ENCODE peak calls at places on chromosomes 16 and 17, in eight cellular contexts. One of them, this sample, is unnamed.

GRCh38 chr17:3695723-3696411 is at the start of gene P2RX5:
- DNase-seq in tibial nerve: no peak
- DNase-seq in fibroblast of lung: peak; percentile 21
- DNase-seq in cardiac muscle cell: peak; percentile 13
- DNase-seq in small intestine: peak; percentile 34
- DNase-seq in psoas muscle: peak; percentile 74
- DNase-seq in thoracic aorta: no peak
- DNase-seq in GM23248: peak; percentile 54
- DNase-seq in this sample: peak; percentile 43

GRCh38 chr16:11501583-11502138 is 85.1 kb downstream of the LITAF start:
- DNase-seq in tibial nerve: no peak
- DNase-seq in fibroblast of lung: no peak
- DNase-seq in cardiac muscle cell: no peak
- DNase-seq in small intestine: no peak
- DNase-seq in psoas muscle: peak; percentile 23
- DNase-seq in thoracic aorta: no peak
- DNase-seq in GM23248: no peak
- DNase-seq in this sample: no peak

GRCh38 chr17:37502009-37502936 is 12.6 kb downstream of the DUSP14 start:
- DNase-seq in tibial nerve: no peak
- DNase-seq in fibroblast of lung: no peak
- DNase-seq in cardiac muscle cell: no peak
- DNase-seq in small intestine: no peak
- DNase-seq in psoas muscle: no peak
- DNase-seq in thoracic aorta: no peak
- DNase-seq in GM23248: no peak
- DNase-seq in this sample: no peak

GRCh38 chr16:19636436-19637267 is 81.1 kb downstream of the VPS35L start:
- DNase-seq in tibial nerve: no peak
- DNase-seq in fibroblast of lung: no peak
- DNase-seq in cardiac muscle cell: no peak
- DNase-seq in small intestine: no peak
- DNase-seq in psoas muscle: no peak
- DNase-seq in thoracic aorta: no peak
- DNase-seq in GM23248: no peak
- DNase-seq in this sample: no peak

GRCh38 chr17:12242390-12242954 is 221.8 kb downstream of the MAP2K4 start:
- DNase-seq in tibial nerve: no peak
- DNase-seq in fibroblast of lung: no peak
- DNase-seq in cardiac muscle cell: no peak
- DNase-seq in small intestine: no peak
- DNase-seq in psoas muscle: no peak
- DNase-seq in thoracic aorta: no peak
- DNase-seq in GM23248: no peak
- DNase-seq in this sample: no peak

GRCh38 chr16:49366669-49367068 is 6.9 kb upstream of the C16orf78 start:
- DNase-seq in tibial nerve: no peak
- DNase-seq in fibroblast of lung: no peak
- DNase-seq in cardiac muscle cell: no peak
- DNase-seq in small intestine: no peak
- DNase-seq in psoas muscle: no peak
- DNase-seq in thoracic aorta: no peak
- DNase-seq in GM23248: no peak
- DNase-seq in this sample: no peak

GRCh38 chr17:8894673-8895578 is 27.5 kb upstream of the PIK3R6 start:
- DNase-seq in tibial nerve: peak; percentile 70
- DNase-seq in fibroblast of lung: peak; percentile 59
- DNase-seq in cardiac muscle cell: peak; percentile 82
- DNase-seq in small intestine: peak; percentile 60
- DNase-seq in psoas muscle: no peak
- DNase-seq in thoracic aorta: no peak
- DNase-seq in GM23248: peak; percentile 85
- DNase-seq in this sample: peak; percentile 49

GRCh38 chr17:47990962-47991731 is 20.2 kb downstream of the CDK5RAP3 start:
- DNase-seq in tibial nerve: no peak
- DNase-seq in fibroblast of lung: no peak
- DNase-seq in cardiac muscle cell: no peak
- DNase-seq in small intestine: no peak
- DNase-seq in psoas muscle: no peak
- DNase-seq in thoracic aorta: no peak
- DNase-seq in GM23248: peak; percentile 23
- DNase-seq in this sample: no peak

GRCh38 chr16:3998793-3999478 is 117.3 kb downstream of the ADCY9 start:
- DNase-seq in tibial nerve: peak; percentile 15
- DNase-seq in fibroblast of lung: peak; percentile 79
- DNase-seq in cardiac muscle cell: peak; percentile 73
- DNase-seq in small intestine: no peak
- DNase-seq in psoas muscle: peak; percentile 67
- DNase-seq in thoracic aorta: no peak
- DNase-seq in GM23248: peak; percentile 86
- DNase-seq in this sample: no peak

GRCh38 chr17:78362671-78363070 is 2.8 kb upstream of the SOCS3 start:
- DNase-seq in tibial nerve: no peak
- DNase-seq in fibroblast of lung: no peak
- DNase-seq in cardiac muscle cell: no peak
- DNase-seq in small intestine: no peak
- DNase-seq in psoas muscle: no peak
- DNase-seq in thoracic aorta: no peak
- DNase-seq in GM23248: no peak
- DNase-seq in this sample: no peak

DNA sequence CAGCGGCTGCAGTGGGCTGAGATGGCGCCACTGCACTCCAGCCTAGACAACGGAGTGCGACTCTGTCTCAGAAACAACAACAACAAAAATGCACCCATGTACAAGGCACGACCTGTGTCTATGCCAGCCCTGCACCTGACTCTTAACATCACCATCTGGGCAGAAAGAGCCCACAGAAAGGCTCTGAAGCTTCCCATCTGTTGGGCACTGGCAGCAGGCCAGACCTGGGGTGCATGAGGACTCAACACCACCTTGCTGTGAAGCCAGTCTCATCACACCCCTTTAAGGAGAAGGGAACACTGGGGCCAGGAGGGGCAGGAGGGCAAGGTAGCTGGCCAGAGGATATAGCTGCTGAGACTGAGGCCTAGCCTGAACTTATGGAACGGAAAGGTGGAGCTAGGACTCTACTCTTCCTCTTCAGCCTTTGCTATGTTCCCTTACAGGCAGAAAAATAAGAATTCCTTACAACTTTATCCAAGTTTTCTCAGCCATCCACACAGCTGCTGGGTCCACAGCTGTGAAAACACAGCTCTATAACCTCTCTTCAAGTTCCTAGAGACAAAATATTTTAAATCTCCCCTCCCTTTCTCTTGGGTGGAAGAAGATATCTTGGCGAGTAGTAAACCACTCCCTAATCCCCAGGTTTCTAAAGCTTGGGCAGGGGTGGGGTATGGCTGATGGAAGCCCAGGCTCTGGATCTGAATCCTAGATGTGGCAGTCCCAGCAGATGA is 2.8 kb downstream of the ELOB start:
- DNase-seq in tibial nerve: no peak
- DNase-seq in fibroblast of lung: no peak
- DNase-seq in cardiac muscle cell: no peak
- DNase-seq in small intestine: no peak
- DNase-seq in psoas muscle: peak; percentile 50
- DNase-seq in thoracic aorta: no peak
- DNase-seq in GM23248: no peak
- DNase-seq in this sample: no peak
- H3K27ac ChIP-seq in tibial nerve: peak overlapping the region; percentile 100
- H3K27ac ChIP-seq in fibroblast of lung: peak overlapping the region; percentile 6
- H3K27ac ChIP-seq in cardiac muscle cell: no peak overlapping the region
- H3K27ac ChIP-seq in small intestine: no peak overlapping the region
- H3K27ac ChIP-seq in psoas muscle: no peak overlapping the region
- H3K27ac ChIP-seq in thoracic aorta: no peak overlapping the region
- H3K27ac ChIP-seq in GM23248: peak overlapping the region; percentile 61
- H3K27ac ChIP-seq in this sample: peak overlapping the region; percentile 31

GRCh38 chr17:58380207-58381123 is 28.5 kb upstream of the SUPT4H1 start:
- DNase-seq in tibial nerve: no peak
- DNase-seq in fibroblast of lung: no peak
- DNase-seq in cardiac muscle cell: no peak
- DNase-seq in small intestine: no peak
- DNase-seq in psoas muscle: no peak
- DNase-seq in thoracic aorta: no peak
- DNase-seq in GM23248: no peak
- DNase-seq in this sample: no peak
- H3K4me1 ChIP-seq in tibial nerve: no peaks in the 10 kb centered on the region
- H3K4me1 ChIP-seq in fibroblast of lung: no peaks in the 10 kb centered on the region
- H3K4me1 ChIP-seq in cardiac muscle cell: peaks cover 8% of the 10 kb centered on the region
- H3K4me1 ChIP-seq in small intestine: peaks cover 15% of the 10 kb centered on the region
- H3K4me1 ChIP-seq in psoas muscle: no peaks in the 10 kb centered on the region
- H3K4me1 ChIP-seq in thoracic aorta: no peaks in the 10 kb centered on the region
- H3K4me1 ChIP-seq in GM23248: no peaks in the 10 kb centered on the region
- H3K4me1 ChIP-seq in this sample: peaks cover 36% of the 10 kb centered on the region

GRCh38 chr17:81666092-81666341 is 388 bp downstream of the OXLD1 start:
- DNase-seq in tibial nerve: no peak
- DNase-seq in fibroblast of lung: no peak
- DNase-seq in cardiac muscle cell: no peak
- DNase-seq in small intestine: no peak
- DNase-seq in psoas muscle: no peak
- DNase-seq in thoracic aorta: no peak
- DNase-seq in GM23248: peak; percentile 53
- DNase-seq in this sample: no peak

GRCh38 chr17:81664051-81664470 is 2.3 kb downstream of the OXLD1 start:
- DNase-seq in tibial nerve: no peak
- DNase-seq in fibroblast of lung: no peak
- DNase-seq in cardiac muscle cell: no peak
- DNase-seq in small intestine: no peak
- DNase-seq in psoas muscle: no peak
- DNase-seq in thoracic aorta: no peak
- DNase-seq in GM23248: no peak
- DNase-seq in this sample: no peak

GRCh38 chr17:81667754-81668153 is 1.2 kb downstream of the CCDC137 start:
- DNase-seq in tibial nerve: no peak
- DNase-seq in fibroblast of lung: no peak
- DNase-seq in cardiac muscle cell: no peak
- DNase-seq in small intestine: no peak
- DNase-seq in psoas muscle: no peak
- DNase-seq in thoracic aorta: no peak
- DNase-seq in GM23248: peak; percentile 19
- DNase-seq in this sample: no peak

GRCh38 chr17:81666342-81667191 is at the start of the genes CCDC137 and OXLD1:
- DNase-seq in tibial nerve: peak; percentile 90
- DNase-seq in fibroblast of lung: peak; percentile 97
- DNase-seq in cardiac muscle cell: peak; percentile 98
- DNase-seq in small intestine: peak; percentile 94
- DNase-seq in psoas muscle: peak; percentile 98
- DNase-seq in thoracic aorta: peak; percentile 83
- DNase-seq in GM23248: peak; percentile 99
- DNase-seq in this sample: peak; percentile 90

DNA sequence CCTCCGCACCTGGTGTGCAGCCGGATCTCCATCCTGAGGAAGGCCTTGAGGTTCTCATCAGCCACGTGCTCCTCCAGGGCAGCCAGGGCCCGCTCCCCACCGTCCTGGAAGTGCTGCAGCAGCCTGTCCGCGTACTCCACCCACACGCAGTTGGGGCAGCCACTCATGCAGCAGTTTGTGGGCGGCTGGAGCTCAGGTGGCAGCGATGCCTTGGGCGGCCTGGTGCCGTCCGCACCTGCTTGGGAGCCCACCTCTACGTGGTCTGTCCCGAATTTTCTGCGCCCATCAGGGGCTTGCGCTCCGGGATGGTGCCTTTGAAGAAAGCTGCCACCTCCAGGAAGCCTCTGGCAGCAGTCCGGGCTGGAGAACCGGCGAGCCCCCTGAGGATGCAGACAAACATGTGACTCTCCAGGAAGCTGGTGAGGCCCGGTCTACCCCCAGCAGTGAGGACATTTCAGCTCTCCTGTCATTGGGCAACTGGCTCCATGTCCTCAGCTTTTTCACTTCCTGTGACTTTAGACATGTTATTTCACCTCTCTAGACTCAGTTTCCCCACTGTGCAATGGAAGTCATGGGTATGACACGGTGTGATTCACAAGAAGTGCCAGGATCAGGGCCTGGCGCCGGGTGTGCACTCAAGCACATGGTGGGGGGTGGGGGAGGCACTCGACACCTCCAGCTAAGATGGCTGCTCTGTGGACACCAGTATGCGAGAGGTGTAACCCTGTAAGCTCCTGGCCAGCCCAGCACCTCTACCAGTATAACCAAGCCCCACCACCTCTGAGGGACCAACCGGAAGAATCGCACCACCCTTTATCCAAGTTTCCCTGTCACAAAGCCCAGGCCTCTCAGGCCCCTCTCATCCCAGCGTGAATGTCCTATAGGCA is 957 bp downstream of the OXLD1 start:
- DNase-seq in tibial nerve: no peak
- DNase-seq in fibroblast of lung: peak; percentile 21
- DNase-seq in cardiac muscle cell: peak; percentile 30
- DNase-seq in small intestine: no peak
- DNase-seq in psoas muscle: no peak
- DNase-seq in thoracic aorta: no peak
- DNase-seq in GM23248: peak; percentile 63
- DNase-seq in this sample: peak; percentile 33
- H3K27ac ChIP-seq in tibial nerve: peak overlapping the region; percentile 93
- H3K27ac ChIP-seq in fibroblast of lung: peak overlapping the region; percentile 90
- H3K27ac ChIP-seq in cardiac muscle cell: peak overlapping the region; percentile 71
- H3K27ac ChIP-seq in small intestine: no peak overlapping the region
- H3K27ac ChIP-seq in psoas muscle: peak overlapping the region; percentile 90
- H3K27ac ChIP-seq in thoracic aorta: peak overlapping the region; percentile 89
- H3K27ac ChIP-seq in GM23248: peak overlapping the region; percentile 45
- H3K27ac ChIP-seq in this sample: peak overlapping the region; percentile 93

GRCh38 chr16:27242398-27242797 is 26.2 kb downstream of the NSMCE1 start:
- DNase-seq in tibial nerve: no peak
- DNase-seq in fibroblast of lung: no peak
- DNase-seq in cardiac muscle cell: no peak
- DNase-seq in small intestine: no peak
- DNase-seq in psoas muscle: no peak
- DNase-seq in thoracic aorta: no peak
- DNase-seq in GM23248: no peak
- DNase-seq in this sample: no peak

GRCh38 chr16:27243725-27244362 is 24.7 kb downstream of the NSMCE1 start:
- DNase-seq in tibial nerve: no peak
- DNase-seq in fibroblast of lung: no peak
- DNase-seq in cardiac muscle cell: no peak
- DNase-seq in small intestine: no peak
- DNase-seq in psoas muscle: no peak
- DNase-seq in thoracic aorta: no peak
- DNase-seq in GM23248: no peak
- DNase-seq in this sample: no peak

GRCh38 chr16:27245276-27246231 is 23.0 kb downstream of the NSMCE1 start:
- DNase-seq in tibial nerve: no peak
- DNase-seq in fibroblast of lung: peak; percentile 97
- DNase-seq in cardiac muscle cell: peak; percentile 85
- DNase-seq in small intestine: no peak
- DNase-seq in psoas muscle: peak; percentile 82
- DNase-seq in thoracic aorta: no peak
- DNase-seq in GM23248: peak; percentile 93
- DNase-seq in this sample: no peak

GRCh38 chr16:27242868-27243590 is 25.5 kb downstream of the NSMCE1 start:
- DNase-seq in tibial nerve: no peak
- DNase-seq in fibroblast of lung: peak; percentile 94
- DNase-seq in cardiac muscle cell: peak; percentile 86
- DNase-seq in small intestine: no peak
- DNase-seq in psoas muscle: peak; percentile 56
- DNase-seq in thoracic aorta: peak; percentile 50
- DNase-seq in GM23248: peak; percentile 87
- DNase-seq in this sample: peak; percentile 52

DNA sequence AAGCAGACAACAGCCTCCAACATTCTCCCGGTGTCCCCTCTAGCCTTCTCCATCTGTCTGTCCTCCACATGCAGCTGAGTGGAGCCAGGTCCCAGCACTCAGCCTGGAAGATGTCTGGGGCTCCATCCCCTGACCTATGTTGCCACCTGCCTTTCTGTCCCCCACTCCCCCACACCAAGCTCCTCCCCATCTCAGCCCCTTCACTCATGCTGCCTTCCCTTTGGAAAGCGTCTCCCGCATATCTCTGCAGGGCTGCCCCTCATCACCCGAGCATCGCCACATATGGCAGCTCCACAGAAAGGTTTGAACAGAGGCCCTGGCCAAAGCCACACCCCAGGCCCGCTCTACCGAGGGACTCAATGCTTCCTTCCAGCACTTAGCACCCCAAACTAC is 24.2 kb downstream of the NSMCE1 start:
- DNase-seq in tibial nerve: no peak
- DNase-seq in fibroblast of lung: no peak
- DNase-seq in cardiac muscle cell: no peak
- DNase-seq in small intestine: no peak
- DNase-seq in psoas muscle: no peak
- DNase-seq in thoracic aorta: no peak
- DNase-seq in GM23248: no peak
- DNase-seq in this sample: no peak
- H3K4me1 ChIP-seq in tibial nerve: peaks cover 21% of the 10 kb centered on the region
- H3K4me1 ChIP-seq in fibroblast of lung: peaks cover 35% of the 10 kb centered on the region
- H3K4me1 ChIP-seq in cardiac muscle cell: peaks cover 28% of the 10 kb centered on the region
- H3K4me1 ChIP-seq in small intestine: no peaks in the 10 kb centered on the region
- H3K4me1 ChIP-seq in psoas muscle: peaks cover 37% of the 10 kb centered on the region
- H3K4me1 ChIP-seq in thoracic aorta: peaks cover 48% of the 10 kb centered on the region
- H3K4me1 ChIP-seq in GM23248: peaks cover 52% of the 10 kb centered on the region
- H3K4me1 ChIP-seq in this sample: no peaks in the 10 kb centered on the region

This sample was measured in naive thymus-derived CD4-positive, alpha-beta T cell.